ENCODE peak calls at places on chromosomes 4 and X, in six cellular contexts. U is MG63, J is DMS79 treated with DMSO at 0.1 percent for 48 hours, S is NCI-H460, V is upper lobe of left lung, T is COLO829. P is an unnamed sample.

GRCh38 chr4:24224446-24224845 is 334.6 kb upstream of the PPARGC1A start:
- DNase-seq in T (no peak), S (no peak), J (no peak), V (no peak), U (no peak), P (no peak)

GRCh38 chr4:56690393-56690971 is 9.4 kb upstream of the HOPX start:
- DNase-seq in U (no peak), J (peak; percentile 24), S (no peak), V (no peak), T (no peak), P (no peak)

GRCh38 chr4:87502580-87503238 is 26.5 kb downstream of the SPARCL1 start:
- DNase-seq in S (no peak), U (no peak), V (no peak), J (peak; percentile 65), T (peak; percentile 50), P (peak; percentile 81)

GRCh38 chrX:12711435-12712040 is 79.7 kb upstream of the PRPS2 start:
- DNase-seq in J (no peak), V (no peak), T (no peak), U (no peak), S (no peak), P (no peak)

GRCh38 chr4:21652508-21653108 is 296.0 kb downstream of the KCNIP4 start:
- DNase-seq in U (no peak), V (no peak), J (no peak), T (no peak), S (no peak), P (no peak)

GRCh38 chrX:133970021-133970550 is 15.3 kb downstream of the GPC3 start:
- DNase-seq in U (no peak), J (no peak), T (no peak), V (no peak), S (no peak), P (no peak)

GRCh38 chr4:132642196-132642817 is 506.8 kb upstream of the PCDH10 start:
- DNase-seq in T (peak; percentile 74), S (peak; percentile 37), U (no peak), V (no peak), J (no peak), P (peak; percentile 52)

GRCh38 chr4:99390060-99390459 is 37.5 kb upstream of the ADH1C start:
- DNase-seq in J (no peak), V (no peak), U (no peak), S (no peak), T (no peak), P (no peak)

GRCh38 chr4:15149842-15150592 is 147.7 kb downstream of the CPEB2 start:
- DNase-seq in S (peak; percentile 84), V (peak; percentile 67), U (peak; percentile 80), J (no peak), T (peak; percentile 45), P (peak; percentile 72)

GRCh38 chrX:150842198-150842553 is 56.3 kb downstream of the CD99L2 start:
- DNase-seq in J (peak; percentile 55), V (no peak), S (no peak), T (no peak), U (no peak), P (no peak)

GRCh38 chr4:139921551-139922184 is 232.3 kb downstream of the MAML3 start:
- DNase-seq in U (no peak), T (no peak), S (no peak), J (peak; percentile 91), V (no peak), P (no peak)

GRCh38 chr4:13546374-13546854 is 2.1 kb upstream of the NKX3-2 start:
- DNase-seq in S (no peak), T (no peak), V (no peak), J (no peak), U (no peak), P (no peak)

GRCh38 chr4:85591361-85592098 is 116.6 kb downstream of the ARHGAP24 start:
- DNase-seq in J (no peak), V (no peak), U (peak; percentile 12), T (no peak), S (no peak), P (no peak)

GRCh38 chrX:118459494-118459893 is 36.1 kb upstream of the DOCK11 start:
- DNase-seq in V (no peak), S (peak; percentile 50), T (peak; percentile 5), U (no peak), J (no peak), P (peak; percentile 2)

P was measured in LoVo.